ENCODE peak calls at places on chromosomes 4 and X, in four cellular contexts. J is MM.1S, S is choroid plexus epithelial cell, O is tibial nerve. R is an unnamed sample.

GRCh38 chrX:10235851-10236250 is 79.1 kb downstream of the CLCN4 start:
- DNase-seq in J (no peak), S (peak; percentile 70), O (peak; percentile 20), R (no peak)

GRCh38 chrX:36534900-36535299 is 473.3 kb upstream of the FAM47C start:
- DNase-seq in J (no peak), S (no peak), O (no peak), R (no peak)

GRCh38 chrX:125289920-125290319 is 29.8 kb upstream of the TEX13C start:
- DNase-seq in J (no peak), S (no peak), O (no peak), R (no peak)

GRCh38 chr4:26871611-26872010 is 11.0 kb downstream of the STIM2 start:
- DNase-seq in J (no peak), S (peak; percentile 30), O (no peak), R (no peak)

GRCh38 chr4:119244832-119245231 is 32.3 kb downstream of the USP53 start:
- DNase-seq in J (no peak), S (no peak), O (no peak), R (no peak)

GRCh38 chr4:131366724-131367123 is 1782.4 kb upstream of the PCDH10 start:
- DNase-seq in J (no peak), S (no peak), O (no peak), R (no peak)

GRCh38 chr4:38188631-38189101 is 228.5 kb downstream of the PTTG2 start:
- DNase-seq in J (no peak), S (no peak), O (no peak), R (no peak)

GRCh38 chr4:158786155-158786581 is 17.3 kb downstream of the FNIP2 start:
- DNase-seq in J (no peak), S (peak; percentile 71), O (no peak), R (no peak)

GRCh38 chr4:121564840-121565375 is 131.9 kb downstream of the ANXA5 start:
- DNase-seq in J (no peak), S (peak; percentile 27), O (no peak), R (no peak)

GRCh38 chr4:109890076-109890475 is 22.6 kb upstream of the EGF start:
- DNase-seq in J (no peak), S (no peak), O (no peak), R (no peak)

GRCh38 chrX:19799319-19800182 is 87.8 kb downstream of the SH3KBP1 start:
- DNase-seq in J (no peak), S (peak; percentile 33), O (no peak), R (peak; percentile 62)

GRCh38 chr4:174036111-174036510 is 247.4 kb downstream of the FBXO8 start:
- DNase-seq in J (no peak), S (no peak), O (no peak), R (no peak)

GRCh38 chr4:153555730-153556440 is 89.7 kb downstream of the TMEM131L start:
- DNase-seq in J (no peak), S (peak; percentile 96), O (peak; percentile 55), R (no peak)

GRCh38 chrX:119790977-119791436 is 423 bp downstream of the RPL39 start:
- DNase-seq in J (peak; percentile 30), S (peak; percentile 52), O (peak; percentile 13), R (peak; percentile 18)

GRCh38 chr4:46123872-46124755 is at the start of gene GABRG1:
- DNase-seq in J (no peak), S (no peak), O (no peak), R (no peak)

GRCh38 chr4:11698846-11699590 is 270.3 kb upstream of the HS3ST1 start:
- DNase-seq in J (no peak), S (peak; percentile 25), O (no peak), R (no peak)

GRCh38 chrX:103356023-103356798 is at the start of gene TCEAL9:
- DNase-seq in J (no peak), S (peak; percentile 86), O (peak; percentile 65), R (peak; percentile 39)

GRCh38 chrX:107842715-107843400 is 17.2 kb downstream of the MID2 start:
- DNase-seq in J (no peak), S (no peak), O (no peak), R (no peak)

GRCh38 chrX:2811271-2811670 is 17.5 kb upstream of the GYG2 start:
- DNase-seq in J (no peak), S (no peak), O (no peak), R (no peak)

GRCh38 chr4:126250006-126250405 is 935.3 kb downstream of the FAT4 start:
- DNase-seq in J (no peak), S (no peak), O (no peak), R (no peak)

GRCh38 chr4:142202404-142203332 is 566.3 kb downstream of the IL15 start:
- DNase-seq in J (peak; percentile 29), S (no peak), O (no peak), R (no peak)

GRCh38 chr4:157574606-157575005 is 354.1 kb downstream of the GRIA2 start:
- DNase-seq in J (no peak), S (no peak), O (no peak), R (no peak)

GRCh38 chr4:104591505-104591904 is 96.8 kb upstream of the CXXC4 start:
- DNase-seq in J (no peak), S (no peak), O (no peak), R (no peak)

GRCh38 chr4:87978656-87979055 is 3.1 kb downstream of the SPP1 start:
- DNase-seq in J (no peak), S (peak; percentile 62), O (no peak), R (no peak)

GRCh38 chr4:80257851-80258250 is 8.6 kb upstream of the FGF5 start:
- DNase-seq in J (no peak), S (no peak), O (no peak), R (no peak)

GRCh38 chrX:74160358-74160757 is 143.6 kb upstream of the ZCCHC13 start:
- DNase-seq in J (no peak), S (no peak), O (no peak), R (no peak)

GRCh38 chrX:146208821-146209220 is 391.2 kb downstream of the SLITRK2 start:
- DNase-seq in J (no peak), S (no peak), O (no peak), R (no peak)

GRCh38 chrX:132463411-132463810 is 25.4 kb downstream of the MBNL3 start:
- DNase-seq in J (peak; percentile 64), S (peak; percentile 37), O (no peak), R (no peak)
- H3K4me3 ChIP-seq in J (no peak overlapping the region), S (no peak overlapping the region), O (no peak overlapping the region), R (no peak overlapping the region)

GRCh38 chr4:108884596-108884995 is 121.7 kb upstream of the ETNPPL start:
- DNase-seq in J (no peak), S (peak; percentile 20), O (no peak), R (no peak)

GRCh38 chr4:108877821-108878220 is 115.0 kb upstream of the ETNPPL start:
- DNase-seq in J (no peak), S (no peak), O (no peak), R (no peak)

GRCh38 chr4:108878781-108879180 is 115.9 kb upstream of the ETNPPL start:
- DNase-seq in J (no peak), S (no peak), O (no peak), R (no peak)

GRCh38 chr4:108885211-108885610 is 122.4 kb upstream of the ETNPPL start:
- DNase-seq in J (no peak), S (peak; percentile 42), O (no peak), R (no peak)

DNA sequence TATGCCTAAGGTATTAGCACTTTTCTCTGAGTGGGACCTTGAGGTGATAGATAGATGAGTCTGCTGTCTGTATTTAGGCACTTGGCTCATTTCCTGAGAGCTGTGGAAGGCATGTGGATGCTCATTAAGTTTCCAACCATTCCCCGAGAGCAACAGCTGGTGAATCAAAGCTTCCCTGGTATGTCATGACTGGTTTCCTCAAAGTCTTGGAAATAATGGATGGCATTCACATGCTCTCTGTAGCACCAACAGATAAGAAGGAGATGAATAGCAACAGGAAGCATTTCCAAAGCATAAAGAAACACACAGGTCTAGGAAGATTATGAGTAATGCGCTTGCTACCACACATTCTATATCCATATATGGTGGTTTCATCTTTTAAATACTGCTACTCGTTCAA is 118.3 kb upstream of the ETNPPL start:
- DNase-seq in J (no peak), S (peak; percentile 79), O (no peak), R (no peak)
- H3K4me3 ChIP-seq in J (no peak overlapping the region), S (no peak overlapping the region), O (no peak overlapping the region), R (no peak overlapping the region)

GRCh38 chr4:84341559-84341958 is 157.5 kb downstream of the NKX6-1 start:
- DNase-seq in J (no peak), S (no peak), O (no peak), R (no peak)

GRCh38 chr4:84342161-84342560 is 156.9 kb downstream of the NKX6-1 start:
- DNase-seq in J (no peak), S (no peak), O (no peak), R (no peak)

GRCh38 chr4:84336964-84337705 is 162.0 kb downstream of the NKX6-1 start:
- DNase-seq in J (no peak), S (no peak), O (no peak), R (no peak)

DNA sequence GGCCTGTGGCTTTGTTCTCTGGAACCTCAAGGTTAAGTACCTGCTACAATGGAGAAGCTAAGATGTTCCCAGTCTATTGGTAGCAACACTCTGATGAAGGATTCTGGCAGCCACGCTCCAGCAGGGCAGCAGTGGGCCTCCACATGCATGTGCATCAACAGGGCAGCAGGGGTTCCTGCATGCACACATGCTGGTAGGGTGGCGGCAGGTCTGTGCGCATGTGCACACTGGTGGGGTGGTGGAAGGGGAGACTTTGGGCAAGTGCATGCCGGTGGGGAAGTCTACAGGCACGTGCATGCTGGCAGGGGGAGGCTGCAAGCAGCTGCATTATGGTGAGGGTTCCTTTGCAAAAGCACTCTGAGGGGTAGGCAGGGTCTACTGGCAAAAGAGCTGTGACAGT is 160.7 kb downstream of the NKX6-1 start:
- DNase-seq in J (no peak), S (no peak), O (no peak), R (no peak)
- H3K4me3 ChIP-seq in J (no peak overlapping the region), S (no peak overlapping the region), O (no peak overlapping the region), R (no peak overlapping the region)

GRCh38 chr4:16824278-16824806 is 74.1 kb downstream of the LDB2 start:
- DNase-seq in J (no peak), S (no peak), O (no peak), R (no peak)

GRCh38 chr4:16826397-16826910 is 72.0 kb downstream of the LDB2 start:
- DNase-seq in J (no peak), S (no peak), O (no peak), R (no peak)

GRCh38 chr4:16827762-16828724 is 70.4 kb downstream of the LDB2 start:
- DNase-seq in J (no peak), S (no peak), O (no peak), R (no peak)

GRCh38 chr4:16830081-16830480 is 68.4 kb downstream of the LDB2 start:
- DNase-seq in J (no peak), S (no peak), O (no peak), R (no peak)

DNA sequence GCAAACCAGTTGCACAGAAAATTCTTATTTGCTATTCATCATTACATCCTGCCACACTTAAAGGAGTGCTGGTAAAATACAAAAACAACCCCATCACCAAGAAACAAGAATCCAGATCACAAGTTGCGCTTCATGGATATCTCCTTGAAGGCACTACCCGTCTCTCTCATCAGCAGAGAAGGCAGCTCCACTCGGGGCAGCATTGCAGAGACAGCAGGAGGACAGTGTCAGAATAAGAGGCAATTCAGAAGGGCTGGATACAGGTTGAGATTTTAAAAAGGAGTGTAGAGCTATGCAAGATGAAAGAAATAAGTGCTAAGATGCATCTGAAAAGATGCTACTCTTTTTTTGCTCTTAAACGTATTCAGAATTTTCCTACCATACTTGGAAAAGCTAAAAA is 71.4 kb downstream of the LDB2 start:
- DNase-seq in J (no peak), S (no peak), O (no peak), R (no peak)
- H3K4me3 ChIP-seq in J (no peak overlapping the region), S (no peak overlapping the region), O (no peak overlapping the region), R (no peak overlapping the region)

GRCh38 chr4:18691431-18692200 is 670.1 kb upstream of the LCORL start:
- DNase-seq in J (peak; percentile 37), S (peak; percentile 25), O (no peak), R (no peak)
- H3K4me3 ChIP-seq in J (peak overlapping the region; percentile 17), S (no peak overlapping the region), O (no peak overlapping the region), R (no peak overlapping the region)